ENCODE peak calls at places on chromosomes 12 and 14, in six cellular contexts. L, S, R, E, T and X are unnamed samples.

GRCh38 chr14:89844508-89844907 is 110.0 kb downstream of the EFCAB11 start:
- DNase-seq in L (no peak), S (no peak), R (no peak), E (no peak), T (no peak), X (no peak)

GRCh38 chr12:1518763-1519516 is 75.4 kb downstream of the FBXL14 start:
- DNase-seq in L (no peak), S (peak), R (no peak), E (peak), T (no peak), X (peak)

GRCh38 chr14:99203080-99203479 is 68.9 kb downstream of the BCL11B start:
- DNase-seq in L (no peak), S (no peak), R (no peak), E (no peak), T (no peak), X (no peak)

GRCh38 chr12:65634626-65635331 is 189.5 kb upstream of the HMGA2 start:
- DNase-seq in L (no peak), S (peak), R (no peak), E (no peak), T (no peak), X (peak)

GRCh38 chr12:55996715-55997534 is at the start of gene SUOX:
- DNase-seq in L (peak), S (peak), R (peak), E (peak), T (peak), X (peak)

GRCh38 chr14:95562892-95563685 is 28.2 kb downstream of the GLRX5 start:
- DNase-seq in L (peak), S (peak), R (no peak), E (no peak), T (no peak), X (peak)

GRCh38 chr14:68715032-68715924 is 77.6 kb downstream of the ZFP36L1 start:
- DNase-seq in L (no peak), S (peak), R (no peak), E (no peak), T (no peak), X (peak)

GRCh38 chr12:46124848-46125619 is 134.7 kb upstream of the SCAF11 start:
- DNase-seq in L (peak), S (peak), R (peak), E (peak), T (no peak), X (peak)

GRCh38 chr12:100151769-100152168 is 9.1 kb upstream of the BLTP3B start:
- DNase-seq in L (no peak), S (no peak), R (no peak), E (no peak), T (no peak), X (no peak)

GRCh38 chr12:57093412-57094193 is 4.7 kb downstream of the NAB2 start:
- DNase-seq in L (peak), S (peak), R (peak), E (peak), T (peak), X (peak)

GRCh38 chr14:59483360-59483759 is 848 bp downstream of the L3HYPDH start:
- DNase-seq in L (peak), S (peak), R (peak), E (peak), T (no peak), X (peak)

GRCh38 chr12:112346194-112346593 is 36.0 kb downstream of the HECTD4 start:
- DNase-seq in L (no peak), S (no peak), R (no peak), E (no peak), T (no peak), X (no peak)

GRCh38 chr12:131121705-131122405 is 168.1 kb downstream of the ADGRD1 start:
- DNase-seq in L (no peak), S (no peak), R (no peak), E (no peak), T (no peak), X (no peak)

GRCh38 chr12:13289644-13290285 is 93.2 kb downstream of the EMP1 start:
- DNase-seq in L (no peak), S (peak), R (no peak), E (no peak), T (no peak), X (no peak)

GRCh38 chr12:14773685-14774073 is 29.6 kb downstream of the WBP11 start:
- DNase-seq in L (no peak), S (no peak), R (peak), E (no peak), T (peak), X (no peak)

GRCh38 chr12:98901189-98901588 is 256.1 kb downstream of the APAF1 start:
- DNase-seq in L (no peak), S (peak), R (no peak), E (no peak), T (no peak), X (no peak)

GRCh38 chr12:30823140-30823669 is 68.5 kb upstream of the CAPRIN2 start:
- DNase-seq in L (peak), S (peak), R (no peak), E (no peak), T (peak), X (no peak)

GRCh38 chr12:43579240-43579639 is 27.2 kb upstream of the ADAMTS20 start:
- DNase-seq in L (no peak), S (no peak), R (no peak), E (no peak), T (no peak), X (peak)

GRCh38 chr12:62841841-62842240 is 93.1 kb downstream of the PPM1H start:
- DNase-seq in L (no peak), S (no peak), R (peak), E (peak), T (no peak), X (no peak)